ENCODE peak calls at places on chromosomes 4 and X, in four cellular contexts. R, Y, P and U are unnamed samples.

GRCh38 chr4:14896656-14897175 is 105.6 kb upstream of the CPEB2 start:
- DNase-seq in R (no peak), Y (no peak), P (no peak), U (no peak)

GRCh38 chr4:154838155-154838554 is 57.1 kb downstream of the RBM46 start:
- DNase-seq in R (no peak), Y (no peak), P (no peak), U (no peak)

GRCh38 chr4:26050671-26051070 is 136.7 kb downstream of the SMIM20 start:
- DNase-seq in R (no peak), Y (no peak), P (no peak), U (no peak)

GRCh38 chr4:86054676-86055075 is 305.2 kb downstream of the MAPK10 start:
- DNase-seq in R (no peak), Y (no peak), P (no peak), U (no peak)

GRCh38 chrX:7542566-7542965 is 300.4 kb upstream of the VCX start:
- DNase-seq in R (no peak), Y (no peak), P (no peak), U (no peak)

GRCh38 chr4:77020017-77020416 is 55.8 kb downstream of the CCNI start:
- DNase-seq in R (peak; percentile 29), Y (no peak), P (no peak), U (no peak)

GRCh38 chr4:21991050-21991449 is 42.5 kb upstream of the KCNIP4 start:
- DNase-seq in R (peak; percentile 56), Y (no peak), P (no peak), U (peak; percentile 90)

GRCh38 chr4:71261633-71262121 is 77.1 kb upstream of the SLC4A4 start:
- DNase-seq in R (no peak), Y (no peak), P (no peak), U (no peak)

GRCh38 chr4:7745486-7745885 is 194.2 kb downstream of the AFAP1 start:
- DNase-seq in R (no peak), Y (no peak), P (no peak), U (no peak)

GRCh38 chrX:13770013-13770412 is 35.5 kb downstream of the OFD1 start:
- DNase-seq in R (no peak), Y (no peak), P (no peak), U (no peak)

GRCh38 chr4:108351806-108352205 is 183.1 kb upstream of the LEF1 start:
- DNase-seq in R (no peak), Y (no peak), P (no peak), U (no peak)

GRCh38 chr4:15400911-15401671 is 26.7 kb upstream of the C1QTNF7 start:
- DNase-seq in R (peak; percentile 94), Y (peak; percentile 64), P (no peak), U (peak; percentile 72)

GRCh38 chr4:34939073-34939472 is 1305.2 kb downstream of the ARAP2 start:
- DNase-seq in R (no peak), Y (no peak), P (no peak), U (no peak)

GRCh38 chr4:124173892-124174291 is 538.6 kb downstream of the ANKRD50 start:
- DNase-seq in R (no peak), Y (no peak), P (no peak), U (no peak)